ENCODE peak calls at places on chromosomes 3 and 15, in four cellular contexts. Y is neural progenitor cell, B is heart right ventricle, J is Peyer's patch. W is an unnamed sample. For H3K9me3, the result is how much of the 10 kb centered on the place peaks cover.

GRCh38 chr3:19147905-19148767 is at the start of gene KCNH8:
- DNase-seq in Y (peak), B (peak), J (peak), W (no peak)

GRCh38 chr3:185764168-185764988 is 60.5 kb downstream of the IGF2BP2 start:
- DNase-seq in Y (peak), B (no peak), J (no peak), W (no peak)

GRCh38 chr3:37777835-37778234 is 83.8 kb upstream of the CTDSPL start:
- DNase-seq in Y (no peak), B (no peak), J (no peak), W (no peak)

GRCh38 chr15:25797511-25798206 is 65.5 kb downstream of the ATP10A start:
- DNase-seq in Y (no peak), B (no peak), J (no peak), W (no peak)

GRCh38 chr3:177231237-177231636 is 34.0 kb upstream of the TBL1XR1 start:
- DNase-seq in Y (no peak), B (no peak), J (no peak), W (no peak)

GRCh38 chr15:65766422-65767263 is 25.4 kb downstream of the DENND4A start:
- DNase-seq in Y (no peak), B (no peak), J (no peak), W (no peak)

GRCh38 chr3:141486416-141486734 is 452 bp upstream of the RASA2 start:
- DNase-seq in Y (no peak), B (no peak), J (no peak), W (no peak)

GRCh38 chr15:68730491-68731317 is 90.0 kb downstream of the ANP32A start:
- DNase-seq in Y (peak), B (peak), J (no peak), W (peak)

GRCh38 chr3:131713416-131714118 is 210.8 kb upstream of the MRPL3 start:
- DNase-seq in Y (no peak), B (no peak), J (no peak), W (no peak)

GRCh38 chr3:188489639-188490405 is 335.9 kb downstream of the LPP start:
- DNase-seq in Y (no peak), B (no peak), J (no peak), W (no peak)

GRCh38 chr15:73650387-73651126 is 17.4 kb upstream of the NPTN start:
- DNase-seq in Y (no peak), B (no peak), J (no peak), W (no peak)

GRCh38 chr3:190131329-190131728 is 10.6 kb upstream of the P3H2 start:
- DNase-seq in Y (no peak), B (no peak), J (no peak), W (no peak)

GRCh38 chr3:148998715-148999413 is 7.5 kb downstream of the GYG1 start:
- DNase-seq in Y (no peak), B (no peak), J (no peak), W (no peak)

GRCh38 chr3:194177156-194177555 is 41.2 kb downstream of the HES1 start:
- DNase-seq in Y (no peak), B (no peak), J (no peak), W (no peak)

GRCh38 chr15:59437777-59438574 is at the start of gene FAM81A:
- DNase-seq in Y (peak), B (peak), J (peak), W (no peak)

GRCh38 chr3:141111364-141112150 is 60.4 kb downstream of the SPSB4 start:
- DNase-seq in Y (no peak), B (no peak), J (no peak), W (no peak)

GRCh38 chr3:44885618-44886017 is 11.2 kb downstream of the TGM4 start:
- DNase-seq in Y (no peak), B (no peak), J (no peak), W (no peak)

GRCh38 chr15:33737687-33738606 is 230.3 kb upstream of the CHRM5 start:
- DNase-seq in Y (peak), B (no peak), J (no peak), W (peak)

GRCh38 chr3:115623414-115623868 is at the start of gene GAP43:
- DNase-seq in Y (peak), B (peak), J (no peak), W (no peak)

GRCh38 chr3:49709852-49710251 is 9.6 kb downstream of the AMIGO3 start:
- DNase-seq in Y (no peak), B (no peak), J (no peak), W (no peak)

GRCh38 chr3:47443611-47443995 is 32.1 kb downstream of the SCAP start:
- DNase-seq in Y (no peak), B (no peak), J (peak), W (no peak)

GRCh38 chr15:31782016-31782783 is 248.1 kb upstream of the CHRNA7 start:
- DNase-seq in Y (no peak), B (no peak), J (no peak), W (no peak)

GRCh38 chr15:76555247-76555646 is 218.7 kb downstream of the ISL2 start:
- DNase-seq in Y (no peak), B (no peak), J (no peak), W (no peak)

GRCh38 chr3:30455840-30456239 is 150.6 kb upstream of the TGFBR2 start:
- DNase-seq in Y (no peak), B (no peak), J (no peak), W (no peak)

GRCh38 chr3:113247664-113248458 is 36.5 kb downstream of the BOC start:
- DNase-seq in Y (no peak), B (no peak), J (no peak), W (no peak)

GRCh38 chr3:98612587-98612986 is 19.2 kb upstream of the CPOX start:
- DNase-seq in Y (no peak), B (peak), J (no peak), W (no peak)

GRCh38 chr3:97896547-97896946 is 74.7 kb downstream of the CRYBG3 start:
- DNase-seq in Y (no peak), B (no peak), J (no peak), W (no peak)

GRCh38 chr3:194745427-194746184 is 59.9 kb downstream of the FAM43A start:
- DNase-seq in Y (no peak), B (no peak), J (no peak), W (no peak)

GRCh38 chr3:53145109-53146077 is 15.2 kb upstream of the RFT1 start:
- DNase-seq in Y (no peak), B (no peak), J (peak), W (no peak)

GRCh38 chr3:167859610-167860009 is 124.1 kb downstream of the SERPINI1 start:
- DNase-seq in Y (no peak), B (no peak), J (no peak), W (no peak)

GRCh38 chr3:27568393-27568792 is 84.2 kb upstream of the SLC4A7 start:
- DNase-seq in Y (no peak), B (peak), J (no peak), W (no peak)

GRCh38 chr15:59998256-59999063 is 5.7 kb upstream of the FOXB1 start:
- DNase-seq in Y (peak), B (no peak), J (no peak), W (no peak)

GRCh38 chr15:67834593-67835348 is 5.1 kb downstream of the RNU6-1 start:
- DNase-seq in Y (peak), B (no peak), J (peak), W (no peak)

GRCh38 chr3:63135362-63135761 is 142.7 kb upstream of the SYNPR start:
- DNase-seq in Y (peak), B (no peak), J (no peak), W (no peak)

GRCh38 chr3:30894521-30895289 is at the start of gene GADL1:
- DNase-seq in Y (peak), B (peak), J (peak), W (no peak)

GRCh38 chr15:74614744-74615312 is 808 bp upstream of the CLK3 start:
- DNase-seq in Y (peak), B (peak), J (peak), W (peak)

GRCh38 chr3:123683146-123683545 is 98.3 kb upstream of the HACD2 start:
- DNase-seq in Y (no peak), B (no peak), J (no peak), W (no peak)

GRCh38 chr15:62121273-62122015 is 43.6 kb downstream of the C2CD4B start:
- DNase-seq in Y (no peak), B (no peak), J (no peak), W (no peak)

GRCh38 chr3:35492846-35493245 is 146.5 kb upstream of the ARPP21 start:
- DNase-seq in Y (no peak), B (no peak), J (no peak), W (no peak)
- H3K27ac ChIP-seq in Y (no peak), B (no peak), J (no peak), W (no peak)

DNA sequence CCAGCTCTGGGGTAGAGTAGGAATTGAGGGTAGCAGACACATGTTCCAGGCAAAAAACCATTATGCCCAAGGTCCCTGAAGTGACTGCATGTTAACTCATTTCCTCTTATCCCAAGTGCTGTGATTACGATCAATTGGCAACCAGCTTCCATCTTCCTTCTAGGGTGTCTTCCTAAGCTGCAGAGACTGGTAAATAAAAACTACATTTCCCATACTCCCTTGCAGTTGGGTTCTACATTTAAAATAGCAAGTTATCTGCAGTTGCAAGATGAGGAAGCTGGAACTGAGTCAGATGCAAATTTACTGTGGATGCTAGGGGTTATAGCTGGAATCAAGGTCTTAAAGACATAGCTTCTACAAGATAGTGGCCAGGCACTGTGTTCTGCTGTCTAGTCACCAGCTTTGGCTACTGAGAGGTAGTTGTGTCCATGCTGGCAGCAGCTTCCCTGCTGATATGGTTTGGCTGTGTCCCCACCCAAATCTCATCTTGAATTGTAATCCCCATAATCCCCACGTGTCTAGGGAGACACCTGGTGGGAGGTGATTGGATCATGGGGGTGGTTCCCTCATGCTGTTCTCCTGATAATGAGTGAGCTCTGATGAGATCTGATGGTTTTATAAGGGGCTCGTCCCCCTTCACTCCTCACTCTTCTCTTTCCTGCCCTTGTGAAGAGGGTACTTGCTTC is 51.3 kb upstream of the FBN1 start:
- DNase-seq in Y (no peak), B (no peak), J (no peak), W (no peak)
- TF ChIP-seq CTCF in Y (no peak), B (peak), J (no peak), W (no peak)

DNA sequence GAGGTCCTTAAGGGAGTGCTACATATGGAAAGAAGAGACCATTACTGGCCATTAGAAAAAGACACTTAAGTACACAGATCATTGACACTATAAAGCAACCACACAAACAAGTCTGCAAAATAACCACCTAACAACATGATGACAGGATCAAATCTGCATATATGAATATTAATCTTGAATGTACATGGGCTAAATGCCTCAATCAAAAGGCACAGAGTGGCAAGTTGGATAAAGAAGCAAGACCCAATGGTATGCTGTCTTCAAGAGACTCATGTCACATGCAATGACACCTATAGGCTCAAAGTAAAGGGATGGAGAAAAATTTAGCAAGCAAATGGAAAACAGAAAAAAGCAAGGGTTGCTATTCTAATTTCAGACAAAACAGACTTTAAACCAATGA is 28.4 kb upstream of the CCNL1 start:
- DNase-seq in Y (no peak), B (no peak), J (no peak), W (no peak)
- H3K9me3 ChIP-seq in Y (under half), B (under half), J (under half), W (under half)

DNA sequence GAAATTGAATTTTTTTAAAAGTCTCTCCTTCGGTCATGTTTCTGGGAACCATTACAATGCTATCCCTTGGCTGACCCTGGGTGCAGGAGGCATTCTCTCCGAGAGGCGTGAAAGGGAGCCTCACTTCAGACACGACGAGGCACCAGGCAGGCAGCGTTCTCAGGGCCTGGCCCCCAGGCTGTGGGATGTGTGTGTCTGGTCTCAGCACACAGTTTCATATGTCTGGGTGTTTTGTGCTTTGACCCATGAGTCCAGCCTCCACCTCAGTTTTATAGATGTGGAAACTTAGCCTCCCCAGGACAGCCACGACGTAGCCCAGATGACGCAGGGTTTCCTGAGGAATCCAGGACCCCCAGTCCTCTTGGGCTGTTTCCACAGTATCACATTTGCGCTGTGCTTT is 34.0 kb downstream of the FGD5 start:
- DNase-seq in Y (no peak), B (no peak), J (no peak), W (no peak)
- H3K27ac ChIP-seq in Y (no peak), B (peak), J (peak), W (no peak)